ENCODE peak calls at places on chromosomes 4 and X, in five cellular contexts. V, Y, K, E and D are unnamed samples.

GRCh38 chrX:17038681-17039161 is 92.3 kb downstream of the REPS2 start:
- DNase-seq in V (no peak), E (no peak), Y (no peak), K (peak), D (no peak)

GRCh38 chrX:3129256-3129655 is 88.0 kb downstream of the ARSF start:
- DNase-seq in V (no peak), Y (no peak), E (no peak), K (peak), D (no peak)

GRCh38 chrX:15675490-15675921 is 10.9 kb upstream of the CLTRN start:
- DNase-seq in K (no peak), E (peak), Y (peak), V (peak), D (no peak)

GRCh38 chr4:153792007-153792892 is 3.4 kb upstream of the SFRP2 start:
- DNase-seq in K (peak), E (no peak), V (no peak), Y (no peak), D (peak)

GRCh38 chr4:80307183-80307735 is 28.3 kb upstream of the CFAP299 start:
- DNase-seq in K (peak), Y (no peak), E (no peak), V (no peak), D (no peak)

GRCh38 chrX:153963546-153963945 is 8.1 kb downstream of the HCFC1 start:
- DNase-seq in Y (no peak), K (no peak), V (no peak), E (no peak), D (no peak)

GRCh38 chrX:16119353-16120220 is 3.8 kb upstream of the GRPR start:
- DNase-seq in K (no peak), Y (no peak), V (peak), E (no peak), D (no peak)

GRCh38 chrX:22389544-22390243 is 117.0 kb downstream of the CBLL2 start:
- DNase-seq in Y (no peak), E (no peak), K (peak), V (no peak), D (no peak)

GRCh38 chr4:79053754-79054153 is 114.5 kb upstream of the PAQR3 start:
- DNase-seq in V (no peak), E (no peak), Y (no peak), K (no peak), D (no peak)

GRCh38 chr4:77181737-77182136 is 24.7 kb downstream of the CCNG2 start:
- DNase-seq in K (no peak), V (no peak), Y (no peak), E (no peak), D (no peak)

GRCh38 chrX:40012039-40012799 is 85.5 kb downstream of the BCOR start:
- DNase-seq in K (peak), E (no peak), V (no peak), Y (peak), D (no peak)

GRCh38 chr4:168584321-168584771 is 87.5 kb downstream of the PALLD start:
- DNase-seq in Y (no peak), V (no peak), K (peak), E (no peak), D (no peak)

GRCh38 chr4:169018406-169018805 is 8.4 kb upstream of the CBR4 start:
- DNase-seq in V (no peak), E (no peak), K (no peak), Y (no peak), D (no peak)

GRCh38 chrX:17549005-17549685 is 174.1 kb downstream of the NHS start:
- DNase-seq in E (no peak), Y (no peak), V (no peak), K (no peak), D (no peak)

GRCh38 chr4:179867300-179867878 is 2375.8 kb upstream of the TENM3 start:
- DNase-seq in K (peak), Y (no peak), V (peak), E (no peak), D (peak)

GRCh38 chrX:107978707-107979307 is 3.4 kb downstream of the TEX13B start:
- DNase-seq in V (peak), K (peak), E (no peak), Y (no peak), D (no peak)

GRCh38 chrX:73758253-73758652 is 195.3 kb downstream of the CHIC1 start:
- DNase-seq in E (no peak), Y (no peak), V (peak), K (no peak), D (no peak)

GRCh38 chr4:143386812-143387211 is 50.1 kb downstream of the GAB1 start:
- DNase-seq in Y (no peak), K (no peak), E (no peak), V (no peak), D (no peak)

GRCh38 chr4:163271555-163272127 is 60.8 kb downstream of the NPY1R start:
- DNase-seq in K (no peak), V (no peak), Y (no peak), E (no peak), D (no peak)

GRCh38 chrX:120299928-120300327 is 11.3 kb downstream of the TMEM255A start:
- DNase-seq in V (no peak), E (no peak), Y (no peak), K (no peak), D (no peak)

GRCh38 chr4:152075253-152075928 is 314.6 kb upstream of the GATB start:
- DNase-seq in K (no peak), V (no peak), Y (no peak), E (peak), D (no peak)

GRCh38 chrX:48493890-48494364 is 14.9 kb upstream of the PORCN start:
- DNase-seq in K (peak), V (no peak), E (no peak), Y (no peak), D (no peak)

GRCh38 chr4:56433280-56433679 is 2.1 kb downstream of the PPAT start:
- DNase-seq in V (no peak), Y (no peak), K (no peak), E (no peak), D (no peak)

GRCh38 chr4:71338846-71339593 is at the start of gene SLC4A4:
- DNase-seq in K (peak), V (peak), Y (no peak), E (no peak), D (no peak)

GRCh38 chrX:153413731-153414130 is 2.5 kb downstream of the ZFP92 start:
- DNase-seq in E (no peak), K (no peak), Y (no peak), V (no peak), D (no peak)

DNA sequence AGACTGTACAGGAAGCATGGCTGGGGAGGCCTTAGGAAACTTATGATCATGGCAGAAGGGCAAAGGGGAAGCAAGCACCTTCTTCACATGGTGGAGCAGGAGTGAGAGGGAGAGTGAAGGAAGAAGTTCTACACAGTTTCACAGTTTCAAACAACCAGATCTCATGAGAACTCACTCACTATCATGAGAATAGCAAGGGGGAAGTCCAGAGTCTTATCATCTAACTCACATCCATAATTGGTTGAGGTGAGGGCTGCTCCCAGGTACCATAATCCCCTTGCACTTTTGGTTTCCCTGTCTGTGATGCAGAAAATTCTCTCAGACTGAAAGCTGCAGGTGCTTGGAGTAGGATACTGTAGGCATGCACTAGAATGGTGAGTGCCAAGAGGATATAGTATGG is 233.8 kb upstream of the CPEB2 start:
- DNase-seq in E (peak), K (no peak), Y (no peak), V (peak), D (no peak)
- TF ChIP-seq CTCF in E (no peak), K (no peak), Y (no peak), V (no peak), D (no peak)

DNA sequence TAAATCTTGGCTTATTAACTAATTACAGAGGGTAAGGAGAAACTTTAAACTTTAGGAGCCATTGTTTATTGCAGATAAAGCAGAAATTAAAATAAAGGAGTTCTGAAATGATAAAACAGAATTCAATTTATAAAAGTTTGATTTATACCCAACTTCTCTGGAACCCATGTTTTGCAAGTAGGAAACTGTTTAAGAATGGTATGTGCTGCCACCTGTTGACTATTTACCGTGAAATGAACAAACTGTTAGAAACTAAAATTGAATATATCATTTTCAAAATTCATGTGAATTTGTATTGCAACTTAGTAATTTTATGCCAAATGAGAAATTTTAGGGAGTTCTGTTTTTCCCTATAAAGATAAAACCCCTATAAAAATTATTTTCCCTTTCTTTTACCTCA is 11.0 kb upstream of the TBC1D8B start:
- DNase-seq in V (peak), K (peak), Y (no peak), E (no peak), D (no peak)
- TF ChIP-seq CTCF in V (no peak), K (no peak), Y (no peak), E (peak), D (peak)

GRCh38 chrX:133958997-133959688 is 26.3 kb downstream of the GPC3 start:
- DNase-seq in Y (no peak), V (no peak), K (peak), E (no peak), D (no peak)
- TF ChIP-seq CTCF in Y (no peak), V (no peak), K (no peak), E (peak), D (no peak)

GRCh38 chrX:117483950-117484349 is 632.7 kb downstream of the KLHL13 start:
- DNase-seq in K (no peak), V (no peak), E (no peak), Y (no peak), D (no peak)
- TF ChIP-seq CTCF in K (no peak), V (no peak), E (no peak), Y (no peak), D (no peak)

GRCh38 chrX:55796496-55796895 is 78.9 kb downstream of the RRAGB start:
- DNase-seq in V (no peak), K (no peak), Y (no peak), E (no peak), D (no peak)

GRCh38 chrX:55801811-55802210 is 84.3 kb downstream of the RRAGB start:
- DNase-seq in V (peak), E (no peak), Y (no peak), K (no peak), D (no peak)
- TF ChIP-seq CTCF in V (no peak), E (no peak), Y (no peak), K (no peak), D (no peak)